ENCODE peak calls at places on chromosomes 3 and 15, in seven cellular contexts. O, B, C, I, S, E and X are unnamed samples.

GRCh38 chr3:11136116-11136515 is 18.2 kb upstream of the HRH1 start:
- DNase-seq in I (peak; percentile 52), E (no peak), S (no peak), B (no peak), C (no peak), O (no peak), X (no peak)

GRCh38 chr15:50670115-50670514 is 16.5 kb downstream of the TRPM7 start:
- DNase-seq in S (no peak), I (no peak), C (no peak), O (no peak), E (no peak), B (no peak), X (no peak)

GRCh38 chr15:25982736-25983135 is 119.6 kb upstream of the ATP10A start:
- DNase-seq in C (no peak), E (no peak), S (no peak), I (no peak), O (no peak), B (no peak), X (no peak)

GRCh38 chr15:45535486-45536042 is 13.0 kb upstream of the SLC30A4 start:
- DNase-seq in S (no peak), B (no peak), I (no peak), O (no peak), E (no peak), C (no peak), X (no peak)

GRCh38 chr3:153137626-153138025 is 24.4 kb upstream of the RAP2B start:
- DNase-seq in S (no peak), O (no peak), C (no peak), I (no peak), B (no peak), E (no peak), X (no peak)

GRCh38 chr3:18007980-18008379 is 265.5 kb upstream of the TBC1D5 start:
- DNase-seq in E (no peak), C (no peak), I (peak; percentile 50), O (no peak), S (peak; percentile 49), B (no peak), X (no peak)

GRCh38 chr3:65658398-65658797 is 380.3 kb downstream of the MAGI1 start:
- DNase-seq in E (no peak), C (no peak), I (no peak), S (no peak), O (no peak), B (no peak), X (no peak)

GRCh38 chr15:84621358-84621979 is 20.7 kb downstream of the ZSCAN2 start:
- DNase-seq in C (no peak), I (no peak), S (no peak), B (no peak), E (no peak), O (no peak), X (peak; percentile 38)

GRCh38 chr3:98039322-98040024 is 4.4 kb upstream of the GABRR3 start:
- DNase-seq in I (peak; percentile 93), O (peak; percentile 75), S (peak; percentile 86), C (peak; percentile 14), B (peak; percentile 66), E (peak; percentile 72), X (no peak)

GRCh38 chr3:112709929-112710328 is 69.0 kb upstream of the CCDC80 start:
- DNase-seq in O (no peak), S (no peak), E (no peak), B (no peak), I (no peak), C (no peak), X (no peak)

GRCh38 chr15:45129651-45130129 is at the start of the genes DUOX1 and DUOXA1:
- DNase-seq in I (no peak), C (peak; percentile 51), S (no peak), E (peak; percentile 29), B (peak; percentile 19), O (peak; percentile 30), X (no peak)

GRCh38 chr3:112815981-112816380 is 30.7 kb downstream of the CD200R1L start:
- DNase-seq in E (no peak), C (no peak), O (no peak), B (no peak), S (no peak), I (peak; percentile 20), X (no peak)

GRCh38 chr3:56702487-56703315 is 19.6 kb upstream of the TASOR start:
- DNase-seq in C (no peak), B (peak; percentile 56), E (peak; percentile 44), I (peak; percentile 87), S (peak; percentile 72), O (peak; percentile 79), X (no peak)

GRCh38 chr3:94226058-94226457 is 163.2 kb downstream of the NSUN3 start:
- DNase-seq in B (no peak), E (no peak), C (no peak), S (peak; percentile 89), I (peak; percentile 91), O (no peak), X (no peak)

GRCh38 chr3:188607810-188608209 is 453.9 kb downstream of the LPP start:
- DNase-seq in I (peak; percentile 25), E (no peak), C (no peak), B (no peak), S (no peak), O (no peak), X (no peak)

GRCh38 chr3:176479291-176479690 is 718.0 kb downstream of the TBL1XR1 start:
- DNase-seq in S (no peak), O (no peak), E (no peak), C (no peak), I (no peak), B (no peak), X (no peak)

GRCh38 chr3:64267774-64268604 is 42.7 kb upstream of the PRICKLE2 start:
- DNase-seq in S (peak; percentile 54), I (peak; percentile 77), O (peak; percentile 79), B (no peak), C (peak; percentile 61), E (peak; percentile 31), X (no peak)

GRCh38 chr3:103308921-103309320 is 874.1 kb downstream of the ZPLD1 start:
- DNase-seq in O (peak; percentile 3), B (no peak), E (no peak), I (no peak), S (no peak), C (no peak), X (no peak)

GRCh38 chr15:62392411-62392810 is 227.3 kb upstream of the C2CD4B start:
- DNase-seq in C (peak; percentile 22), B (no peak), O (peak; percentile 19), I (peak; percentile 35), E (peak; percentile 6), S (peak; percentile 14), X (no peak)

GRCh38 chr3:100370751-100371150 is 30.1 kb downstream of the TOMM70 start:
- DNase-seq in S (no peak), C (no peak), O (no peak), I (peak; percentile 24), B (no peak), E (no peak), X (no peak)

GRCh38 chr3:64865872-64866588 is 178.2 kb upstream of the ADAMTS9 start:
- DNase-seq in B (no peak), E (no peak), I (no peak), S (no peak), C (no peak), O (no peak), X (no peak)

GRCh38 chr15:92118162-92118935 is 264.8 kb downstream of the SLCO3A1 start:
- DNase-seq in B (no peak), C (no peak), I (no peak), E (no peak), O (no peak), S (no peak), X (no peak)

GRCh38 chr15:91694131-91694828 is 159.2 kb upstream of the SLCO3A1 start:
- DNase-seq in I (peak; percentile 63), S (no peak), C (peak; percentile 39), O (peak; percentile 7), E (no peak), B (no peak), X (no peak)

GRCh38 chr3:28502555-28502954 is 153.9 kb upstream of the AZI2 start:
- DNase-seq in C (no peak), B (no peak), I (no peak), E (no peak), S (no peak), O (no peak), X (no peak)

GRCh38 chr3:88114878-88115549 is 34.7 kb upstream of the C3orf38 start:
- DNase-seq in C (no peak), S (no peak), I (no peak), E (no peak), B (no peak), O (no peak), X (no peak)

GRCh38 chr3:139173372-139174108 is 128.8 kb upstream of the PRR23C start:
- DNase-seq in S (peak; percentile 3), E (no peak), C (no peak), B (no peak), O (no peak), I (peak; percentile 14), X (no peak)

GRCh38 chr3:126358038-126358815 is 1.0 kb upstream of the KLF15 start:
- DNase-seq in E (no peak), S (no peak), O (no peak), B (no peak), I (no peak), C (no peak), X (peak; percentile 64)

GRCh38 chr15:88249220-88249619 is 7.3 kb downstream of the NTRK3 start:
- DNase-seq in C (no peak), S (no peak), O (no peak), B (no peak), E (no peak), I (no peak), X (no peak)

GRCh38 chr3:178203152-178203551 is 333.1 kb upstream of the KCNMB2 start:
- DNase-seq in E (no peak), B (no peak), I (peak; percentile 54), C (no peak), S (no peak), O (no peak), X (no peak)

GRCh38 chr3:97793415-97794019 is 28.3 kb upstream of the CRYBG3 start:
- DNase-seq in I (peak; percentile 78), B (no peak), E (no peak), C (no peak), O (peak; percentile 53), S (peak; percentile 20), X (no peak)

GRCh38 chr15:63826513-63826912 is 7.2 kb downstream of the HERC1 start:
- DNase-seq in O (peak; percentile 20), B (no peak), E (no peak), S (peak; percentile 52), C (no peak), I (peak; percentile 50), X (no peak)
- TF ChIP-seq CTCF in O (peak; percentile 20), B (no peak), E (no peak), S (peak; percentile 21), C (peak; percentile 31), I (no peak), X (peak; percentile 57)

GRCh38 chr15:98648654-98649537 is 557 bp downstream of the IGF1R start:
- DNase-seq in E (peak; percentile 49), S (no peak), C (peak; percentile 58), B (peak; percentile 36), I (peak; percentile 56), O (peak; percentile 78), X (no peak)
- TF ChIP-seq CTCF in E (no peak), S (no peak), C (peak; percentile 8), B (no peak), I (no peak), O (no peak), X (peak; percentile 38)

GRCh38 chr15:56286213-56286612 is 42.5 kb upstream of the RFX7 start:
- DNase-seq in B (no peak), I (no peak), O (no peak), C (no peak), E (no peak), S (no peak), X (no peak)
- TF ChIP-seq CTCF in B (no peak), I (peak; percentile 11), O (peak; percentile 6), C (no peak), E (peak; percentile 47), S (peak; percentile 46), X (no peak)

GRCh38 chr3:174436367-174436766 is 422.8 kb upstream of the NAALADL2 start:
- DNase-seq in C (no peak), B (no peak), I (no peak), S (no peak), E (no peak), O (no peak), X (no peak)
- TF ChIP-seq CTCF in C (no peak), B (no peak), I (no peak), S (no peak), E (no peak), O (no peak), X (no peak)